ENCODE peak calls at places on chromosome 7, in seven cellular contexts. T, J, I, K, B, G and P are unnamed samples.

GRCh38 chr7:116809636-116810266 is 52.6 kb upstream of the CAPZA2 start:
- DNase-seq in T (peak; percentile 64), J (no peak), I (peak; percentile 51), K (no peak), B (peak; percentile 65), G (peak; percentile 59), P (peak; percentile 63)

GRCh38 chr7:133704436-133704835 is 422.7 kb upstream of the LRGUK start:
- DNase-seq in T (no peak), J (no peak), I (no peak), K (no peak), B (no peak), G (no peak), P (no peak)

GRCh38 chr7:69656890-69657289 is 58.6 kb downstream of the AUTS2 start:
- DNase-seq in T (no peak), J (peak; percentile 68), I (no peak), K (no peak), B (no peak), G (no peak), P (no peak)

GRCh38 chr7:50349963-50350944 is 45.7 kb downstream of the IKZF1 start:
- DNase-seq in T (no peak), J (no peak), I (no peak), K (peak; percentile 85), B (no peak), G (no peak), P (no peak)

GRCh38 chr7:157404845-157405481 is 68.2 kb downstream of the DNAJB6 start:
- DNase-seq in T (peak; percentile 57), J (peak; percentile 34), I (peak; percentile 94), K (peak; percentile 80), B (peak; percentile 100), G (no peak), P (peak; percentile 34)

GRCh38 chr7:16951483-16952080 is 69.8 kb upstream of the AGR3 start:
- DNase-seq in T (no peak), J (no peak), I (no peak), K (no peak), B (peak; percentile 37), G (no peak), P (no peak)

GRCh38 chr7:92461027-92462003 is 14.0 kb downstream of the GATAD1 start:
- DNase-seq in T (peak; percentile 56), J (no peak), I (peak; percentile 12), K (no peak), B (peak; percentile 46), G (peak; percentile 67), P (peak; percentile 18)

GRCh38 chr7:98244871-98245270 is 7.2 kb downstream of the TECPR1 start:
- DNase-seq in T (no peak), J (no peak), I (no peak), K (no peak), B (no peak), G (no peak), P (no peak)

GRCh38 chr7:81264116-81264515 is 345.3 kb upstream of the SEMA3C start:
- DNase-seq in T (no peak), J (no peak), I (no peak), K (no peak), B (no peak), G (peak; percentile 1), P (no peak)

GRCh38 chr7:67525588-67525987 is 529.0 kb downstream of the TYW1 start:
- DNase-seq in T (no peak), J (no peak), I (no peak), K (no peak), B (no peak), G (no peak), P (no peak)

GRCh38 chr7:92872701-92873100 is 36.3 kb upstream of the CDK6 start:
- DNase-seq in T (no peak), J (no peak), I (no peak), K (no peak), B (peak; percentile 73), G (no peak), P (no peak)

GRCh38 chr7:44673771-44674170 is 67.3 kb downstream of the OGDH start:
- DNase-seq in T (no peak), J (no peak), I (no peak), K (no peak), B (no peak), G (no peak), P (no peak)

GRCh38 chr7:77383333-77383740 is 32.8 kb downstream of the GSAP start:
- DNase-seq in T (no peak), J (no peak), I (peak; percentile 51), K (no peak), B (peak; percentile 51), G (no peak), P (no peak)